ENCODE peak calls at places on chromosome 1, in eight cellular contexts. One of them, this sample, is unnamed.
A peak's percentile ranks its signal among the peaks of the same experiment; 100 is the strongest.

GRCh38 chr1:41414716-41415306 is 53.6 kb downstream of the FOXO6 start:
- DNase-seq in left ventricle myocardium inferior: no peak
- DNase-seq in cardiac fibroblast: no peak
- DNase-seq in GM23338: no peak
- DNase-seq in heart right ventricle: no peak
- DNase-seq in psoas muscle: no peak
- DNase-seq in K562: no peak
- DNase-seq in suprapubic skin: no peak
- DNase-seq in this sample: no peak

GRCh38 chr1:109256085-109256484 is 6.7 kb downstream of the CELSR2 start:
- DNase-seq in K562: no peak
- DNase-seq in psoas muscle: no peak
- DNase-seq in suprapubic skin: no peak
- DNase-seq in cardiac fibroblast: no peak
- DNase-seq in GM23338: no peak
- DNase-seq in heart right ventricle: no peak
- DNase-seq in left ventricle myocardium inferior: no peak
- DNase-seq in this sample: peak; percentile 28

GRCh38 chr1:154155282-154155681 is 409 bp upstream of the NUP210L start:
- DNase-seq in left ventricle myocardium inferior: no peak
- DNase-seq in K562: no peak
- DNase-seq in GM23338: peak; percentile 23
- DNase-seq in psoas muscle: no peak
- DNase-seq in cardiac fibroblast: peak; percentile 96
- DNase-seq in heart right ventricle: no peak
- DNase-seq in suprapubic skin: no peak
- DNase-seq in this sample: peak; percentile 19

GRCh38 chr1:230084408-230085177 is 17.6 kb downstream of the GALNT2 start:
- DNase-seq in GM23338: no peak
- DNase-seq in psoas muscle: peak; percentile 63
- DNase-seq in K562: no peak
- DNase-seq in left ventricle myocardium inferior: no peak
- DNase-seq in cardiac fibroblast: peak; percentile 95
- DNase-seq in heart right ventricle: no peak
- DNase-seq in suprapubic skin: no peak
- DNase-seq in this sample: peak; percentile 96

GRCh38 chr1:12383001-12383400 is 153.2 kb downstream of the VPS13D start:
- DNase-seq in heart right ventricle: no peak
- DNase-seq in psoas muscle: no peak
- DNase-seq in left ventricle myocardium inferior: no peak
- DNase-seq in K562: no peak
- DNase-seq in cardiac fibroblast: no peak
- DNase-seq in suprapubic skin: no peak
- DNase-seq in GM23338: no peak
- DNase-seq in this sample: no peak

GRCh38 chr1:21814241-21814918 is 2.3 kb downstream of the LDLRAD2 start:
- DNase-seq in GM23338: peak; percentile 89
- DNase-seq in cardiac fibroblast: no peak
- DNase-seq in K562: peak; percentile 60
- DNase-seq in psoas muscle: peak; percentile 55
- DNase-seq in left ventricle myocardium inferior: no peak
- DNase-seq in suprapubic skin: no peak
- DNase-seq in heart right ventricle: no peak
- DNase-seq in this sample: peak; percentile 44

GRCh38 chr1:24075946-24076345 is 36.0 kb downstream of the MYOM3 start:
- DNase-seq in psoas muscle: peak; percentile 39
- DNase-seq in suprapubic skin: no peak
- DNase-seq in cardiac fibroblast: no peak
- DNase-seq in K562: no peak
- DNase-seq in heart right ventricle: no peak
- DNase-seq in left ventricle myocardium inferior: no peak
- DNase-seq in GM23338: no peak
- DNase-seq in this sample: no peak

GRCh38 chr1:2380816-2381591 is 10.3 kb downstream of the MORN1 start:
- DNase-seq in suprapubic skin: no peak
- DNase-seq in psoas muscle: peak; percentile 54
- DNase-seq in K562: no peak
- DNase-seq in GM23338: no peak
- DNase-seq in heart right ventricle: no peak
- DNase-seq in cardiac fibroblast: no peak
- DNase-seq in left ventricle myocardium inferior: no peak
- DNase-seq in this sample: no peak

GRCh38 chr1:220124542-220124941 is 30.6 kb downstream of the IARS2 start:
- DNase-seq in heart right ventricle: no peak
- DNase-seq in cardiac fibroblast: peak; percentile 54
- DNase-seq in K562: no peak
- DNase-seq in left ventricle myocardium inferior: no peak
- DNase-seq in GM23338: no peak
- DNase-seq in psoas muscle: no peak
- DNase-seq in suprapubic skin: no peak
- DNase-seq in this sample: peak; percentile 61

GRCh38 chr1:1477206-1477605 is 5.6 kb downstream of the ATAD3B start:
- DNase-seq in left ventricle myocardium inferior: no peak
- DNase-seq in GM23338: no peak
- DNase-seq in K562: no peak
- DNase-seq in heart right ventricle: no peak
- DNase-seq in cardiac fibroblast: no peak
- DNase-seq in psoas muscle: no peak
- DNase-seq in suprapubic skin: no peak
- DNase-seq in this sample: no peak

GRCh38 chr1:20320734-20321133 is 30.1 kb downstream of the VWA5B1 start:
- DNase-seq in psoas muscle: no peak
- DNase-seq in cardiac fibroblast: no peak
- DNase-seq in left ventricle myocardium inferior: no peak
- DNase-seq in GM23338: no peak
- DNase-seq in heart right ventricle: no peak
- DNase-seq in K562: no peak
- DNase-seq in suprapubic skin: no peak
- DNase-seq in this sample: no peak

GRCh38 chr1:20318971-20319370 is 28.3 kb downstream of the VWA5B1 start:
- DNase-seq in GM23338: no peak
- DNase-seq in suprapubic skin: no peak
- DNase-seq in cardiac fibroblast: no peak
- DNase-seq in left ventricle myocardium inferior: no peak
- DNase-seq in psoas muscle: no peak
- DNase-seq in heart right ventricle: no peak
- DNase-seq in K562: no peak
- DNase-seq in this sample: no peak

GRCh38 chr1:20318521-20318920 is 27.8 kb downstream of the VWA5B1 start:
- DNase-seq in psoas muscle: no peak
- DNase-seq in GM23338: no peak
- DNase-seq in K562: no peak
- DNase-seq in cardiac fibroblast: no peak
- DNase-seq in heart right ventricle: no peak
- DNase-seq in suprapubic skin: no peak
- DNase-seq in left ventricle myocardium inferior: no peak
- DNase-seq in this sample: no peak

GRCh38 chr1:20317471-20317870 is 26.8 kb downstream of the VWA5B1 start:
- DNase-seq in GM23338: no peak
- DNase-seq in heart right ventricle: no peak
- DNase-seq in left ventricle myocardium inferior: no peak
- DNase-seq in suprapubic skin: no peak
- DNase-seq in cardiac fibroblast: no peak
- DNase-seq in K562: no peak
- DNase-seq in psoas muscle: no peak
- DNase-seq in this sample: no peak

DNA sequence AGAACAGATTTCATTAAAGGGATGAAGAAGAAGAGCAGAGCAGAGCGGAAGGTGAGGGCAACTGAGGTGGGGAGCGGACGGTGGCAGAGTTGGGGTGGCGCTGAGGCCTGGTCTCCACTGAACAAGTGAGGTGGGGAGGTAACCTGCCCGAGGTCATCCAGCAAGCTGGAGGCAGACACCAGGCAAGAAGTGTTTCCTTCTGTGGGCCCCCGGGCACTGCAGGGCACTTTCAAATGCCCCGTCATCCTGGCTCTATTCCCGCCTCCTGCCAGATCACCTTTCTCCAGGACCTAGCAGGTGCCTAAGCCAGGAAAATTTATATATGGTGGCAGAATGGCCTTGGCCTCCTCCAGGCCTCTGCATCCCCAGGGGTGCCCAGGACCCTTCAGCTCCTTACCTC is 28.8 kb downstream of the VWA5B1 start:
- DNase-seq in cardiac fibroblast: no peak
- DNase-seq in left ventricle myocardium inferior: no peak
- DNase-seq in GM23338: no peak
- DNase-seq in heart right ventricle: no peak
- DNase-seq in psoas muscle: no peak
- DNase-seq in suprapubic skin: no peak
- DNase-seq in K562: no peak
- DNase-seq in this sample: no peak
- H3K4me3 ChIP-seq in cardiac fibroblast: no peak overlapping the region
- H3K4me3 ChIP-seq in left ventricle myocardium inferior: no peak overlapping the region
- H3K4me3 ChIP-seq in GM23338: no peak overlapping the region
- H3K4me3 ChIP-seq in heart right ventricle: no peak overlapping the region
- H3K4me3 ChIP-seq in psoas muscle: no peak overlapping the region
- H3K4me3 ChIP-seq in suprapubic skin: no peak overlapping the region
- H3K4me3 ChIP-seq in K562: no peak overlapping the region
- H3K4me3 ChIP-seq in this sample: no peak overlapping the region

GRCh38 chr1:168179411-168180147 is 817 bp downstream of the TIPRL start:
- DNase-seq in suprapubic skin: no peak
- DNase-seq in heart right ventricle: no peak
- DNase-seq in left ventricle myocardium inferior: no peak
- DNase-seq in cardiac fibroblast: peak; percentile 31
- DNase-seq in GM23338: peak; percentile 11
- DNase-seq in K562: peak; percentile 50
- DNase-seq in psoas muscle: no peak
- DNase-seq in this sample: no peak

GRCh38 chr1:168180148-168180524 is 1.4 kb downstream of the TIPRL start:
- DNase-seq in GM23338: no peak
- DNase-seq in psoas muscle: no peak
- DNase-seq in left ventricle myocardium inferior: no peak
- DNase-seq in cardiac fibroblast: no peak
- DNase-seq in suprapubic skin: no peak
- DNase-seq in heart right ventricle: no peak
- DNase-seq in K562: no peak
- DNase-seq in this sample: no peak

GRCh38 chr1:168178227-168178637 is 530 bp upstream of the TIPRL start:
- DNase-seq in GM23338: no peak
- DNase-seq in cardiac fibroblast: no peak
- DNase-seq in heart right ventricle: no peak
- DNase-seq in suprapubic skin: no peak
- DNase-seq in left ventricle myocardium inferior: no peak
- DNase-seq in psoas muscle: no peak
- DNase-seq in K562: no peak
- DNase-seq in this sample: no peak

DNA sequence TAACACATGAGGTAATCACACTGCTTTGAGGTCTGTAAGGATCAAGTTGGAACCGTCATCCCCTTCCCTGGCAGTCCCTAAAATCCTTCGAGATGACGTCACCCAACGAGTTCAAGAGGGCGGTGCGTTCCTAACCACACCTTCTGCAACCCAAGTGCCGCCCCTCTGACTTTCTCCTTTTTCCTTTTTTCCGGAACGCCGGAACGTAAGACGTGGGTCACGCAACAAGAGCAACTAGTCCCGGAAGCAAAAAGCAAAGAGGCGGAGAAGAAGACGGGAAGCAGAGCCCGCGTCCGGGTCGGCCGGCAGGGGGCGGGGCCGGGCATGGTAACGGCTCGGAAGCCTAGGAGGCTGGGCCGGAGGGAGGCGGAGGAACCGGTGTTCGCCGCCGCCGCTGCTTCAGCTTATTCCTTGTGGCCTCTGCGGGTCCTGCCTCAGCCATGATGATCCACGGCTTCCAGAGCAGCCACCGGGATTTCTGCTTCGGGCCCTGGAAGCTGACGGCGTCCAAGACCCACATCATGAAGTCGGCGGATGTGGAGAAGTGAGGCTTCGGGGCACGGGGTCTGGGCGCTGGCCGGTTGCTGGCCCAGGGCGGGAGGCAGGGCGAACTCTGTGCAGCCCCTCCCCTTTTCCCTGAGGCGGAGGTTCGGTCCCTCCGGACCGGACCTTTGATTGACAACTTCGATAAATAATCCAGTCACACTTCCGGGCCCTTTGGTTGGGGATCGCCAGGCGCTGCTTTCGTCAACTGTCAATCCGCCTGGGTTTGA is at the start of gene TIPRL:
- DNase-seq in left ventricle myocardium inferior: peak; percentile 96
- DNase-seq in heart right ventricle: peak; percentile 95
- DNase-seq in K562: peak; percentile 95
- DNase-seq in psoas muscle: peak; percentile 96
- DNase-seq in suprapubic skin: peak; percentile 98
- DNase-seq in GM23338: peak; percentile 99
- DNase-seq in cardiac fibroblast: peak; percentile 99
- DNase-seq in this sample: peak; percentile 99
- TF ChIP-seq CTCF in left ventricle myocardium inferior: peak; percentile 79
- TF ChIP-seq CTCF in heart right ventricle: peak; percentile 71
- TF ChIP-seq CTCF in K562: peak; percentile 74
- TF ChIP-seq CTCF in psoas muscle: peak; percentile 73
- TF ChIP-seq CTCF in suprapubic skin: peak; percentile 69
- TF ChIP-seq CTCF in GM23338: peak; percentile 42
- TF ChIP-seq CTCF in cardiac fibroblast: peak; percentile 55
- TF ChIP-seq CTCF in this sample: peak; percentile 55

GRCh38 chr1:156677616-156678596 is 699 bp upstream of the NES start:
- DNase-seq in K562: peak; percentile 80
- DNase-seq in suprapubic skin: no peak
- DNase-seq in heart right ventricle: peak; percentile 68
- DNase-seq in left ventricle myocardium inferior: peak; percentile 74
- DNase-seq in GM23338: peak; percentile 93
- DNase-seq in psoas muscle: peak; percentile 87
- DNase-seq in cardiac fibroblast: peak; percentile 87
- DNase-seq in this sample: peak; percentile 88
- H3K4me3 ChIP-seq in K562: peak overlapping the region; percentile 7
- H3K4me3 ChIP-seq in suprapubic skin: peak overlapping the region; percentile 51
- H3K4me3 ChIP-seq in heart right ventricle: peak overlapping the region; percentile 86
- H3K4me3 ChIP-seq in left ventricle myocardium inferior: peak overlapping the region; percentile 90
- H3K4me3 ChIP-seq in GM23338: peak overlapping the region; percentile 78
- H3K4me3 ChIP-seq in psoas muscle: peak overlapping the region; percentile 74
- H3K4me3 ChIP-seq in cardiac fibroblast: peak overlapping the region; percentile 58
- H3K4me3 ChIP-seq in this sample: peak overlapping the region; percentile 67

GRCh38 chr1:27330786-27331185 is 8.8 kb downstream of the TMEM222 start:
- DNase-seq in cardiac fibroblast: no peak
- DNase-seq in suprapubic skin: no peak
- DNase-seq in psoas muscle: no peak
- DNase-seq in K562: no peak
- DNase-seq in GM23338: no peak
- DNase-seq in left ventricle myocardium inferior: no peak
- DNase-seq in heart right ventricle: no peak
- DNase-seq in this sample: no peak

GRCh38 chr1:27331922-27332321 is 9.9 kb upstream of the SYTL1 start:
- DNase-seq in heart right ventricle: no peak
- DNase-seq in left ventricle myocardium inferior: no peak
- DNase-seq in suprapubic skin: no peak
- DNase-seq in GM23338: no peak
- DNase-seq in K562: no peak
- DNase-seq in psoas muscle: no peak
- DNase-seq in cardiac fibroblast: no peak
- DNase-seq in this sample: no peak

GRCh38 chr1:27333717-27334279 is 8.0 kb upstream of the SYTL1 start:
- DNase-seq in cardiac fibroblast: no peak
- DNase-seq in left ventricle myocardium inferior: no peak
- DNase-seq in suprapubic skin: no peak
- DNase-seq in K562: no peak
- DNase-seq in heart right ventricle: no peak
- DNase-seq in psoas muscle: no peak
- DNase-seq in GM23338: no peak
- DNase-seq in this sample: no peak

GRCh38 chr1:27331426-27331825 is 9.5 kb downstream of the TMEM222 start:
- DNase-seq in left ventricle myocardium inferior: no peak
- DNase-seq in suprapubic skin: no peak
- DNase-seq in heart right ventricle: no peak
- DNase-seq in GM23338: no peak
- DNase-seq in cardiac fibroblast: no peak
- DNase-seq in psoas muscle: no peak
- DNase-seq in K562: no peak
- DNase-seq in this sample: no peak

GRCh38 chr1:27332536-27333281 is 9.1 kb upstream of the SYTL1 start:
- DNase-seq in left ventricle myocardium inferior: peak; percentile 53
- DNase-seq in suprapubic skin: no peak
- DNase-seq in heart right ventricle: peak; percentile 56
- DNase-seq in GM23338: peak; percentile 85
- DNase-seq in K562: peak; percentile 85
- DNase-seq in psoas muscle: peak; percentile 68
- DNase-seq in cardiac fibroblast: peak; percentile 51
- DNase-seq in this sample: peak; percentile 54
- TF ChIP-seq CTCF in left ventricle myocardium inferior: peak; percentile 85
- TF ChIP-seq CTCF in suprapubic skin: peak; percentile 88
- TF ChIP-seq CTCF in heart right ventricle: peak; percentile 78
- TF ChIP-seq CTCF in GM23338: peak; percentile 82
- TF ChIP-seq CTCF in K562: peak; percentile 88
- TF ChIP-seq CTCF in psoas muscle: peak; percentile 73
- TF ChIP-seq CTCF in cardiac fibroblast: peak; percentile 95
- TF ChIP-seq CTCF in this sample: peak; percentile 91